ENCODE peak calls at places on chromosomes 5 and 9, in seven cellular contexts. D, L, J, R, V, G and W are unnamed samples.

GRCh38 chr9:127303830-127304229 is 39.3 kb downstream of the GARNL3 start:
- DNase-seq in J (no peak), G (no peak), L (no peak), V (no peak), R (no peak), D (no peak), W (no peak)

GRCh38 chr5:2724031-2724581 is 27.4 kb downstream of the IRX2 start:
- DNase-seq in J (no peak), R (no peak), V (no peak), G (no peak), L (no peak), D (no peak), W (no peak)

GRCh38 chr5:62298118-62298517 is 7.9 kb upstream of the KIF2A start:
- DNase-seq in D (no peak), R (no peak), L (no peak), J (no peak), V (no peak), G (no peak), W (no peak)

GRCh38 chr9:78788101-78788500 is 491.2 kb downstream of the PSAT1 start:
- DNase-seq in V (no peak), L (no peak), R (no peak), G (no peak), D (no peak), J (no peak), W (no peak)

GRCh38 chr9:35114921-35115341 is 731 bp downstream of the ATOSB start:
- DNase-seq in L (no peak), V (peak), G (peak), R (peak), J (no peak), D (peak), W (no peak)

GRCh38 chr9:137916540-137916939 is 39.0 kb downstream of the CACNA1B start:
- DNase-seq in L (no peak), R (no peak), D (no peak), V (no peak), G (no peak), J (no peak), W (no peak)

GRCh38 chr9:115291841-115292240 is 173.9 kb upstream of the TNC start:
- DNase-seq in G (no peak), V (peak), R (no peak), J (no peak), L (no peak), D (no peak), W (no peak)

GRCh38 chr5:96219580-96220281 is 213.3 kb downstream of the PCSK1 start:
- DNase-seq in L (no peak), V (peak), J (no peak), G (peak), R (no peak), D (no peak), W (no peak)

GRCh38 chr5:72831685-72832084 is 15.2 kb downstream of the TNPO1 start:
- DNase-seq in D (no peak), V (no peak), J (no peak), L (no peak), R (no peak), G (no peak), W (no peak)